ENCODE peak calls at places on chromosomes 13 and 19, in ten cellular contexts. F is breast epithelium; C is Peyer's patch; T is fibroblast of lung; R is astrocyte of the cerebellum; P is GM23338; J is CD8-positive, alpha-beta T cell; O is A549; H is choroid plexus epithelial cell; B is DND-41. L is an unnamed sample.

GRCh38 chr13:113407531-113408393 is 43.8 kb upstream of the GRTP1 start:
- DNase-seq in J (no peak), O (no peak), C (no peak), F (no peak), R (no peak), H (no peak), T (no peak), B (no peak), P (no peak), L (peak; percentile 50)

GRCh38 chr13:114097893-114098688 is 34.3 kb downstream of the RASA3 start:
- DNase-seq in R (no peak), F (no peak), O (no peak), P (no peak), H (no peak), T (no peak), B (no peak), J (no peak), C (no peak), L (peak; percentile 62)

GRCh38 chr19:19026299-19026971 is 6.9 kb downstream of the SUGP2 start:
- DNase-seq in B (no peak), R (no peak), O (no peak), P (peak; percentile 27), C (no peak), F (peak; percentile 49), H (peak; percentile 40), J (no peak), T (no peak), L (no peak)

GRCh38 chr19:42051166-42052115 is 18.6 kb downstream of the GRIK5 start:
- DNase-seq in B (no peak), H (no peak), C (no peak), T (no peak), P (peak; percentile 20), R (no peak), F (no peak), O (no peak), J (no peak), L (no peak)

GRCh38 chr19:53882391-53883050 is 524 bp downstream of the PRKCG start:
- DNase-seq in P (peak; percentile 42), F (no peak), C (no peak), J (no peak), R (no peak), O (no peak), T (no peak), H (no peak), B (no peak), L (no peak)

GRCh38 chr13:28138756-28139470 is 568 bp downstream of the PAN3 start:
- DNase-seq in R (no peak), H (peak; percentile 96), C (peak; percentile 88), B (peak; percentile 95), J (peak; percentile 70), T (peak; percentile 95), P (peak; percentile 85), F (peak; percentile 71), O (peak; percentile 42), L (peak; percentile 36)

GRCh38 chr19:48625891-48626327 is 6.6 kb downstream of the SPHK2 start:
- DNase-seq in P (no peak), R (no peak), B (peak; percentile 5), H (no peak), O (no peak), T (no peak), F (no peak), C (no peak), J (no peak), L (no peak)

GRCh38 chr19:55441692-55442321 is 1.3 kb downstream of the SHISA7 start:
- DNase-seq in B (no peak), J (no peak), R (no peak), T (no peak), H (no peak), F (no peak), C (no peak), P (peak; percentile 87), O (no peak), L (no peak)

GRCh38 chr19:58362272-58362994 is at the start of gene ZNF497:
- DNase-seq in O (peak; percentile 100), F (peak; percentile 93), P (peak; percentile 97), H (peak; percentile 97), R (peak; percentile 86), J (peak; percentile 95), T (peak; percentile 94), B (peak; percentile 98), C (peak; percentile 97), L (peak; percentile 97)
- TF ChIP-seq CTCF in O (no peak), F (no peak), P (no peak), H (peak; percentile 7), R (no peak), J (no peak), T (no peak), B (peak; percentile 32), C (peak; percentile 20), L (no peak)

DNA sequence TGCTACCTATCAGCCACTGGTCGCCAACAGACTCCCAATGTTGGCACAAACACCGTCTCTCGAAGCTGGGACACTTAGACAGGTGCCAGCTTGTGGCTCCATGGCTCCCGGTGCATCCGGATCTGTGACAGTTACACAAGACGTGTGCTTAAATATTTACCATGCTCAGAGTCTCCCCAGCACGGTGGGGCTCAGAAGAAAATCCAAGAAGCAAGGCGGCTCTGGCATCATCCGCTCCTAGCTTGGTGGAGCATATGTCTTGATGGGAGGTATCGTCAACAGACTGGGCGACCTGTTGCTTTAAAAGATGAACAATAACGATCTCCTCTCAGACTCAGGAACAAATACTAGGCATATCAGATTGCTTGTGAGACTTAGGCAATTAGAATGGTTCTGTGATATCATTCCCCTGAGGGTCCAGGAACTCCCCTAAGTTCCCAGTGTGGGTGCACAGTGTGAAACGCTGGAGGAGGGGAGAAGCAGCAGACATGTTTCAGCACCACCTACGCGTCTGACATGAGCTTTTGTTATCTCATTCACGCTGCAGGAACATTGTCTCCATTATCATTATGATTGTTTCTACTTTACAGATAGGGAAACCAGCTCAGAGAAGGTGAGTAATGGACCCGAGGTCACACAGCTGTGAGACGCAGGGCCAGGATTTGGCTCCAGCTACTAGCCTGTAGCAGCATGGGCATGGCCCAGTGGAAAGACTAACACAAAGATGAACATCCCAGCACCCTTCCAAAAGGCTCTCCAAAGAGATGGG is 61.7 kb downstream of the ALOX5AP start:
- DNase-seq in J (no peak), B (no peak), T (peak; percentile 81), H (peak; percentile 67), R (no peak), O (no peak), F (peak; percentile 82), C (no peak), P (no peak), L (no peak)
- H3K4me3 ChIP-seq in J (no peak overlapping the region), B (no peak overlapping the region), T (peak overlapping the region; percentile 4), H (no peak overlapping the region), R (no peak overlapping the region), O (no peak overlapping the region), F (peak overlapping the region; percentile 28), C (no peak overlapping the region), P (no peak overlapping the region), L (peak overlapping the region; percentile 34)

GRCh38 chr13:53782400-53783030 is 753.9 kb downstream of the OLFM4 start:
- DNase-seq in F (peak; percentile 17), H (peak; percentile 57), R (peak; percentile 43), T (peak; percentile 26), B (peak; percentile 23), J (no peak), O (peak; percentile 1), C (no peak), P (peak; percentile 84), L (no peak)

GRCh38 chr13:53781941-53782340 is 753.3 kb downstream of the OLFM4 start:
- DNase-seq in O (no peak), B (no peak), C (no peak), J (no peak), H (no peak), T (no peak), P (peak; percentile 46), F (no peak), R (no peak), L (no peak)

GRCh38 chr13:53783466-53783865 is 754.9 kb downstream of the OLFM4 start:
- DNase-seq in J (no peak), F (no peak), T (no peak), H (no peak), O (no peak), P (no peak), C (no peak), R (no peak), B (no peak), L (no peak)

GRCh38 chr13:53775807-53776206 is 747.2 kb downstream of the OLFM4 start:
- DNase-seq in P (peak; percentile 23), F (no peak), O (no peak), C (no peak), B (no peak), R (no peak), H (no peak), T (no peak), J (no peak), L (no peak)

DNA sequence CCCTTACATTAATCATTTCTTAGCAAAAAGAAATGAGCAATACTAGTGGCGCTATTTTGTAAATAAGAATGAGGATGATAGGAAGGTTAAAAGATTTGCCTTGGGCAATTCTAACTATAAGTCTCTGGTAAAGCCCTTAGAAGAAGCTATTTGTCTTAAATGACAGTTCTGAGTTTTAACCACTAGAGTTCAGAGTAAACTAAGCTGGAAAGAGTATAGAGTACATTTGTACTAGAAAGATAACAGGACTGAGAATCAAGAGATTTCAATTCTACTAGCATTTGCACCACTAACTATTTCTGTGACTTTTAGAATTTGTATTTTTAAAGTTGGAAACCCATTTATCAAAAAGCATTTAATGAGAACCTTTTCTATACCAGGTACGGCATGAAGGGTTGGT is 750.3 kb downstream of the OLFM4 start:
- DNase-seq in H (no peak), B (no peak), T (no peak), J (no peak), R (no peak), F (no peak), C (no peak), P (peak; percentile 40), O (no peak), L (no peak)
- TF ChIP-seq CTCF in H (no peak), B (no peak), T (no peak), J (no peak), R (no peak), F (no peak), C (no peak), P (no peak), O (no peak), L (no peak)

GRCh38 chr13:94708031-94708571 is 4.2 kb downstream of the SOX21 start:
- DNase-seq in F (no peak), C (no peak), J (no peak), R (no peak), T (no peak), O (no peak), B (no peak), H (no peak), P (peak; percentile 87), L (no peak)

GRCh38 chr13:94710081-94710809 is 2.1 kb downstream of the SOX21 start:
- DNase-seq in J (no peak), P (peak; percentile 53), B (no peak), F (no peak), O (no peak), C (no peak), T (no peak), H (no peak), R (no peak), L (no peak)

GRCh38 chr13:94710881-94711560 is 1.3 kb downstream of the SOX21 start:
- DNase-seq in B (no peak), R (no peak), P (peak; percentile 62), J (no peak), T (no peak), H (no peak), F (no peak), C (no peak), O (peak; percentile 55), L (no peak)

GRCh38 chr13:94707400-94708021 is 4.8 kb downstream of the SOX21 start:
- DNase-seq in B (no peak), C (no peak), J (no peak), F (no peak), R (no peak), H (no peak), T (no peak), O (peak; percentile 48), P (peak; percentile 70), L (no peak)

GRCh38 chr13:94708971-94709614 is 3.3 kb downstream of the SOX21 start:
- DNase-seq in O (no peak), F (no peak), B (no peak), R (no peak), C (no peak), T (no peak), P (peak; percentile 48), J (no peak), H (no peak), L (no peak)
- H3K4me3 ChIP-seq in O (no peak overlapping the region), F (no peak overlapping the region), B (no peak overlapping the region), R (no peak overlapping the region), C (no peak overlapping the region), T (no peak overlapping the region), P (peak overlapping the region; percentile 61), J (no peak overlapping the region), H (no peak overlapping the region), L (no peak overlapping the region)